ENCODE peak calls at places on chromosomes 5 and 9, in six cellular contexts. V, W, F, U, Z and Q are unnamed samples. For H3K9me3 and H3K4me1, the result is how much of the 10 kb centered on the place peaks cover.

GRCh38 chr9:15205632-15206243 is 101.3 kb downstream of the TTC39B start:
- DNase-seq in V (no peak), W (peak), F (no peak), U (no peak), Z (no peak), Q (no peak)

GRCh38 chr9:89319015-89319905 is 960 bp downstream of the SECISBP2 start:
- DNase-seq in V (no peak), W (no peak), F (no peak), U (no peak), Z (no peak), Q (no peak)

GRCh38 chr9:127705577-127706215 is 1.1 kb upstream of the CFAP157 start:
- DNase-seq in V (no peak), W (no peak), F (no peak), U (no peak), Z (no peak), Q (no peak)

GRCh38 chr5:168482361-168482760 is 3.9 kb upstream of the RARS1 start:
- DNase-seq in V (no peak), W (no peak), F (no peak), U (no peak), Z (no peak), Q (no peak)

GRCh38 chr5:54632131-54632551 is 114.6 kb downstream of the SNX18 start:
- DNase-seq in V (no peak), W (no peak), F (no peak), U (peak), Z (no peak), Q (no peak)

GRCh38 chr5:55037046-55037771 is 13.2 kb downstream of the GZMK start:
- DNase-seq in V (no peak), W (no peak), F (no peak), U (no peak), Z (no peak), Q (no peak)

GRCh38 chr9:81622471-81623245 is 66.7 kb downstream of the TLE1 start:
- DNase-seq in V (no peak), W (no peak), F (no peak), U (no peak), Z (no peak), Q (no peak)

GRCh38 chr5:14486486-14486885 is 95.1 kb upstream of the OTULINL start:
- DNase-seq in V (no peak), W (peak), F (no peak), U (no peak), Z (no peak), Q (no peak)

GRCh38 chr5:61827445-61827975 is 478.5 kb upstream of the KIF2A start:
- DNase-seq in V (no peak), W (no peak), F (no peak), U (no peak), Z (no peak), Q (no peak)

GRCh38 chr9:81083821-81084512 is 605.4 kb downstream of the TLE1 start:
- DNase-seq in V (no peak), W (peak), F (no peak), U (no peak), Z (no peak), Q (no peak)

GRCh38 chr5:59182722-59183121 is 599.8 kb downstream of the RAB3C start:
- DNase-seq in V (no peak), W (no peak), F (no peak), U (no peak), Z (no peak), Q (no peak)

GRCh38 chr5:14006823-14007510 is 62.5 kb upstream of the DNAH5 start:
- DNase-seq in V (no peak), W (no peak), F (no peak), U (no peak), Z (no peak), Q (peak)

GRCh38 chr9:136346927-136347465 is 16.5 kb downstream of the DNLZ start:
- DNase-seq in V (no peak), W (no peak), F (no peak), U (no peak), Z (no peak), Q (no peak)

GRCh38 chr5:42749020-42749419 is 7.6 kb upstream of the CCDC152 start:
- DNase-seq in V (no peak), W (peak), F (no peak), U (no peak), Z (no peak), Q (no peak)

GRCh38 chr9:18442629-18443491 is 31.1 kb upstream of the ADAMTSL1 start:
- DNase-seq in V (peak), W (peak), F (peak), U (peak), Z (peak), Q (peak)

GRCh38 chr5:157388148-157388547 is 71.9 kb upstream of the NIPAL4 start:
- DNase-seq in V (no peak), W (peak), F (no peak), U (no peak), Z (no peak), Q (no peak)

GRCh38 chr9:99197124-99197630 is 24.6 kb downstream of the ALG2 start:
- DNase-seq in V (no peak), W (no peak), F (no peak), U (no peak), Z (no peak), Q (no peak)

GRCh38 chr9:79759460-79759859 is 187.7 kb downstream of the TLE4 start:
- DNase-seq in V (no peak), W (no peak), F (no peak), U (no peak), Z (no peak), Q (no peak)

GRCh38 chr9:88737876-88738275 is 202.9 kb downstream of the NXNL2 start:
- DNase-seq in V (no peak), W (peak), F (no peak), U (no peak), Z (no peak), Q (no peak)

GRCh38 chr9:15735083-15735974 is 182.5 kb downstream of the CCDC171 start:
- DNase-seq in V (no peak), W (peak), F (peak), U (no peak), Z (no peak), Q (no peak)

GRCh38 chr9:91572044-91572443 is 148.4 kb upstream of the NFIL3 start:
- DNase-seq in V (no peak), W (peak), F (no peak), U (no peak), Z (no peak), Q (no peak)

GRCh38 chr9:13759624-13760023 is 480.1 kb upstream of the MPDZ start:
- DNase-seq in V (no peak), W (no peak), F (no peak), U (no peak), Z (no peak), Q (no peak)

GRCh38 chr5:38403407-38403806 is 145.0 kb downstream of the EGFLAM start:
- DNase-seq in V (no peak), W (peak), F (no peak), U (no peak), Z (no peak), Q (no peak)

GRCh38 chr9:21890696-21891095 is 88.3 kb downstream of the MTAP start:
- DNase-seq in V (no peak), W (no peak), F (no peak), U (no peak), Z (no peak), Q (no peak)

GRCh38 chr9:99046542-99047071 is 58.3 kb upstream of the TGFBR1 start:
- DNase-seq in V (no peak), W (no peak), F (no peak), U (no peak), Z (no peak), Q (no peak)

GRCh38 chr9:113652355-113653152 is 189.0 kb downstream of the RGS3 start:
- DNase-seq in V (no peak), W (no peak), F (no peak), U (no peak), Z (no peak), Q (no peak)

GRCh38 chr9:114006931-114007691 is 71.0 kb downstream of the AMBP start:
- DNase-seq in V (no peak), W (no peak), F (no peak), U (no peak), Z (no peak), Q (peak)

GRCh38 chr9:137053944-137054931 is at the start of gene ENTPD2:
- DNase-seq in V (peak), W (no peak), F (no peak), U (peak), Z (no peak), Q (no peak)

GRCh38 chr5:59709833-59710232 is 183.7 kb downstream of the PDE4D start:
- DNase-seq in V (no peak), W (peak), F (no peak), U (no peak), Z (no peak), Q (no peak)

GRCh38 chr5:173538654-173539053 is 77.8 kb downstream of the BOD1 start:
- DNase-seq in V (no peak), W (no peak), F (no peak), U (no peak), Z (no peak), Q (no peak)

DNA sequence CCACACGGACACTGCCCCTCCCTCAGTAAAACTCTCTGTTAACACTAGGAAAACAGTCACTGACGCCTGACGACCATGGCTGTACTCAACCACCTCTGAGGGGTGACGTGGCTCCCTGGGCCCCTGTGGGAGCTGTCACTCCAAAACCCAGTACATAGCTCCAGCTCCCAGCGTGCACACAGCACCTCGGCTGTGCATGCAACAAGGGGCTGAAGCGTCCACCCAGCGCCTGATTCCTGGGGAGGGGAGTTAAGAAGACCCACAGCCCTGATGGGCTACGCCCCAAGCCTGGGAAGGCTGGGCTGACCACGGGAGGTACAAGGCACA is 36.3 kb downstream of the SLC12A7 start:
- DNase-seq in V (no peak), W (no peak), F (no peak), U (no peak), Z (no peak), Q (no peak)
- H3K9me3 ChIP-seq in V (under half), W (under half), F (under half), U (under half), Z (under half), Q (under half)

DNA sequence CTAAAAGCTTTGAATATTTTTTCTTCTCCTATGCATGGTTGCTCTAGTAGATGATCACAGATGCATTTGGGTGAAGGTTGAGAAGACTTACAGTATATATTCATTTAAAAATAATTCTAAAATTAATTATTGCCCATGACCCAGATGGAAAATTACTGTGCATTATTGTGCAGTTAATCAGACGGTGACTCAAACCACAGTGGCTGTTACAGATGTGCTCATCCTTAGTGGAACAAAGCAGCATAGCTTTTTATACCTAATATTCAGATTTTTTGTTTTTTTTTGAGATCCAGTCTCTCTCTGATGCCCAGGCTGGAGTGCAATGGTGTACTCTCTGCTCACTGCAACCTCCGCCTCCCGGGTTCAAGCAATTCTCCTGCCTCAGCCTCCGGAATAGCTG is 10.7 kb downstream of the OR2V1 start:
- DNase-seq in V (no peak), W (peak), F (no peak), U (no peak), Z (no peak), Q (no peak)
- H3K4me1 ChIP-seq in V (under half), W (under half), F (under half), U (under half), Z (under half), Q (under half)

GRCh38 chr5:612498-613424 is 621 bp downstream of the CEP72 start:
- DNase-seq in V (no peak), W (no peak), F (peak), U (no peak), Z (no peak), Q (no peak)
- H3K27ac ChIP-seq in V (peak), W (peak), F (peak), U (no peak), Z (no peak), Q (no peak)

DNA sequence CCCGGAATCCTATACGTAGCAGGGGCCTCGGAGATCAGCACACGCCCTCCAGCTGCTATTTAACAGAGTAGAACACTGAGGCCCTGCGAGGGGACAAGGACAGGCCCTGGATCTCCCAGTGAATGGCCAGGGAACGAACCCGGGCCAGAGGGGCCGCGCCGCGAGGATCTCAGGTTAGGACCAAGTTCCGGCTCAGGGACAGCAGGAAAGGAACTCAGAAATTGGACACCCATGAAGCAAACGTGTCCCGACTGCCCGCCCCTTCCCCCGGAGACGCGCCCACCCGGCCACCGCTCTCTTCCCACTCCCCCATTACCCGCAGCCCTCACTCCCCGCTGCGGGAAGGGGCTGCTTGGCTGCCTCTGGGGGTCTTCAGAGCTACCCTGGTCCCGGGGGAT is 1.0 kb upstream of the FOXE1 start:
- DNase-seq in V (no peak), W (no peak), F (no peak), U (no peak), Z (no peak), Q (no peak)
- H3K9me3 ChIP-seq in V (under half), W (under half), F (under half), U (under half), Z (under half), Q (under half)